ENCODE peak calls at places on chromosomes 2 and 18, in nine cellular contexts. Z, P, M, O, E, L, X, U and N are unnamed samples.
A peak's percentile ranks its signal among the peaks of the same experiment; 100 is the strongest.

GRCh38 chr18:58125756-58126155 is 81.7 kb downstream of the NEDD4L start:
- DNase-seq in L (no peak), M (no peak), P (no peak), O (no peak), U (no peak), X (no peak), Z (no peak), E (no peak), N (no peak)

GRCh38 chr2:188285049-188285448 is 6.6 kb upstream of the GULP1 start:
- DNase-seq in Z (no peak), L (no peak), X (no peak), O (no peak), E (no peak), U (no peak), P (no peak), M (no peak), N (no peak)

GRCh38 chr18:45836242-45837215 is 11.1 kb downstream of the SIGLEC15 start:
- DNase-seq in U (no peak), X (no peak), O (no peak), L (no peak), E (no peak), P (no peak), M (no peak), Z (no peak), N (no peak)

GRCh38 chr2:18566145-18566544 is 5.7 kb upstream of the RDH14 start:
- DNase-seq in Z (no peak), X (no peak), P (no peak), M (no peak), L (no peak), E (no peak), U (no peak), O (no peak), N (no peak)

GRCh38 chr2:17662723-17663122 is 90.9 kb downstream of the SMC6 start:
- DNase-seq in Z (no peak), P (no peak), X (no peak), L (no peak), E (no peak), O (no peak), M (no peak), U (no peak), N (no peak)

GRCh38 chr18:36769611-36770314 is 59.0 kb downstream of the TPGS2 start:
- DNase-seq in Z (peak; percentile 49), X (no peak), U (no peak), O (no peak), P (peak; percentile 72), M (no peak), L (peak; percentile 13), E (no peak), N (peak; percentile 38)

GRCh38 chr18:74278983-74279382 is 12.8 kb downstream of the CYB5A start:
- DNase-seq in U (no peak), M (no peak), Z (no peak), O (no peak), X (no peak), P (no peak), E (no peak), L (no peak), N (no peak)

GRCh38 chr2:3654464-3655225 is 3.4 kb upstream of the ALLC start:
- DNase-seq in M (no peak), L (no peak), U (no peak), Z (no peak), E (no peak), O (no peak), P (no peak), X (no peak), N (no peak)

GRCh38 chr2:232839680-232840079 is 30.4 kb upstream of the SNORC start:
- DNase-seq in P (no peak), M (peak; percentile 58), Z (peak; percentile 23), U (no peak), X (no peak), E (no peak), O (no peak), L (no peak), N (no peak)

GRCh38 chr2:148052687-148053086 is 31.8 kb downstream of the MBD5 start:
- DNase-seq in X (no peak), E (no peak), P (no peak), M (no peak), O (no peak), Z (no peak), U (no peak), L (no peak), N (no peak)

GRCh38 chr2:104793971-104794370 is 59.9 kb upstream of the POU3F3 start:
- DNase-seq in M (no peak), O (no peak), U (no peak), P (no peak), Z (no peak), E (peak; percentile 24), L (no peak), X (no peak), N (peak; percentile 59)

GRCh38 chr2:100317634-100318033 is 4.7 kb downstream of the LONRF2 start:
- DNase-seq in U (no peak), P (no peak), O (no peak), E (no peak), M (no peak), X (no peak), Z (no peak), L (no peak), N (no peak)

GRCh38 chr2:42979416-42979869 is 187.1 kb upstream of the HAAO start:
- DNase-seq in U (no peak), M (no peak), E (no peak), L (no peak), X (no peak), Z (peak; percentile 88), P (no peak), O (no peak), N (no peak)
- TF ChIP-seq CTCF in U (no peak), M (no peak), E (no peak), L (no peak), X (no peak), Z (no peak), P (no peak), O (no peak), N (no peak)

GRCh38 chr2:59885536-59885935 is 667.9 kb downstream of the BCL11A start:
- DNase-seq in E (no peak), M (no peak), U (no peak), Z (no peak), X (no peak), L (no peak), O (no peak), P (peak; percentile 45), N (no peak)
- TF ChIP-seq CTCF in E (no peak), M (no peak), U (no peak), Z (no peak), X (no peak), L (no peak), O (no peak), P (peak; percentile 28), N (no peak)

DNA sequence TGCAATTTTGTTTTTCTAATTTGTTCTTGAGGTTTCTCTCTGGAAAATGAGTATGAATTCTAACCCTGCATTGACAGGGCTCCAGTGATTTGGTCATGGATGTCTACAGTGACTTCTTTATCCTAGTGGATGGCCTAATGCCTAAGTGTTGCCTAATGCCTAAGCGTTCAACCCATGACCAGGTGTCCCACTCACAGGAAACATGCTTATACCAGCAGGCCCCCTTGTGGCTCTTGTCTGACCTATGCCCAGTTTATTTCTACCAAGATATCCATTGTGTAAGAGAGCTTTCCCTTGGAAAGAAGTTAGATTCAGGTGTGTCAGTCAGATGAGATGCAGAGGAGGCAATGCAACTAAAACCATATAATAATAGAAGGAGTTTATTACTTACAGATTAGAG is 77.8 kb upstream of the HNMT start:
- DNase-seq in O (no peak), L (peak; percentile 8), Z (peak; percentile 56), U (no peak), E (no peak), M (no peak), X (no peak), P (peak; percentile 52), N (peak; percentile 65)
- TF ChIP-seq CTCF in O (peak; percentile 33), L (peak; percentile 31), Z (peak; percentile 51), U (no peak), E (no peak), M (no peak), X (no peak), P (peak; percentile 57), N (peak; percentile 29)

DNA sequence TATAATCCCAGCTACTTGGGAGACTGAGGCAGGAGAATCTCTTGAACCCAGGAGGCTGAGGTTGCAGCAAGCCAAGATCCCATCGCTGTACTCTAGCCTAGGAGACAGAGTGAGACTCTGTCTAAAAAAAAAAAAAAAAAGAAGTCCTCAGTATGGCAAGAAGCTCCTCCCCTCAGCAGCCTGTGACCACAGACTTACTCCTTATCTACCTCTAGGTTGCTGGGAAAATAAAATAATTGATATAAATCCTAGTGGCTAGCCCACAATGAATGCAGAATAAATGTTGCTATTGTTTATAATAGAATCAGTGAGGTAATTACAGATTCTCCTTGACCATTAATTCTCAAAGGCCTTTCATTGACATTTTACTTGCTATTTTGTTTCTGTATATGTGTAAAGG is 70.6 kb downstream of the IRS1 start:
- DNase-seq in L (no peak), E (no peak), X (no peak), M (no peak), Z (no peak), P (no peak), O (no peak), U (no peak), N (no peak)
- TF ChIP-seq CTCF in L (no peak), E (no peak), X (no peak), M (no peak), Z (no peak), P (no peak), O (no peak), U (no peak), N (no peak)

GRCh38 chr2:168201722-168202121 is 45.7 kb downstream of the STK39 start:
- DNase-seq in X (no peak), P (no peak), M (no peak), E (no peak), Z (no peak), O (no peak), U (no peak), L (no peak), N (no peak)

GRCh38 chr2:168196764-168197180 is 50.6 kb downstream of the STK39 start:
- DNase-seq in L (no peak), E (no peak), M (no peak), X (no peak), O (no peak), U (no peak), Z (no peak), P (no peak), N (no peak)

GRCh38 chr2:168198476-168199192 is 48.8 kb downstream of the STK39 start:
- DNase-seq in X (no peak), Z (no peak), M (no peak), L (peak; percentile 88), O (no peak), P (no peak), E (peak; percentile 84), U (peak; percentile 23), N (peak; percentile 45)

GRCh38 chr2:168203762-168204693 is 43.4 kb downstream of the STK39 start:
- DNase-seq in X (no peak), P (peak; percentile 73), E (no peak), L (no peak), M (no peak), O (no peak), U (no peak), Z (peak; percentile 49), N (no peak)

GRCh38 chr2:168201211-168201610 is 46.2 kb downstream of the STK39 start:
- DNase-seq in E (no peak), U (no peak), O (no peak), L (no peak), M (no peak), P (no peak), Z (no peak), X (no peak), N (no peak)
- TF ChIP-seq CTCF in E (no peak), U (no peak), O (no peak), L (no peak), M (no peak), P (no peak), Z (no peak), X (no peak), N (no peak)